ENCODE peak calls at places on chromosomes 7 and 10, in nine cellular contexts. M is NCI-H510A treated with DMSO at 0.1 percent for 48 hours; W is ELR; T is heart right ventricle; A is CD4-positive, alpha-beta memory T cell; Z is heart left ventricle; L is nephron progenitor cell; F is H54; E is HL-60. H is an unnamed sample.

GRCh38 chr7:108181073-108181985 is 51.2 kb upstream of the LAMB4 start:
- DNase-seq in M (peak), W (peak), T (no peak), A (peak), Z (no peak), L (peak), F (no peak), E (no peak), H (peak)

GRCh38 chr10:6050801-6051445 is 11.2 kb downstream of the IL2RA start:
- DNase-seq in M (no peak), W (peak), T (peak), A (peak), Z (peak), L (no peak), F (peak), E (no peak), H (no peak)

GRCh38 chr7:7746419-7746818 is 28.0 kb upstream of the RPA3 start:
- DNase-seq in M (no peak), W (no peak), T (no peak), A (no peak), Z (no peak), L (no peak), F (no peak), E (no peak), H (no peak)

GRCh38 chr10:24821986-24822385 is 98.3 kb upstream of the ARHGAP21 start:
- DNase-seq in M (no peak), W (peak), T (no peak), A (no peak), Z (no peak), L (no peak), F (no peak), E (no peak), H (no peak)

GRCh38 chr7:103718482-103719415 is 270.7 kb downstream of the RELN start:
- DNase-seq in M (no peak), W (peak), T (no peak), A (no peak), Z (no peak), L (no peak), F (no peak), E (no peak), H (no peak)

GRCh38 chr7:36216063-36216684 is 63.1 kb downstream of the EEPD1 start:
- DNase-seq in M (no peak), W (peak), T (no peak), A (no peak), Z (no peak), L (no peak), F (no peak), E (no peak), H (no peak)

GRCh38 chr10:59971915-59972314 is 65.6 kb upstream of the CCDC6 start:
- DNase-seq in M (peak), W (no peak), T (no peak), A (no peak), Z (no peak), L (no peak), F (no peak), E (no peak), H (no peak)

GRCh38 chr10:43250625-43250924 is 16.3 kb downstream of the RASGEF1A start:
- DNase-seq in M (no peak), W (no peak), T (peak), A (no peak), Z (peak), L (no peak), F (no peak), E (no peak), H (no peak)

GRCh38 chr10:85795460-85795859 is 571.1 kb downstream of the GRID1 start:
- DNase-seq in M (no peak), W (no peak), T (no peak), A (no peak), Z (no peak), L (no peak), F (no peak), E (no peak), H (no peak)

GRCh38 chr7:96067321-96067720 is 254.6 kb downstream of the SLC25A13 start:
- DNase-seq in M (no peak), W (no peak), T (no peak), A (no peak), Z (no peak), L (no peak), F (no peak), E (no peak), H (no peak)

GRCh38 chr7:21507627-21508343 is 35.1 kb upstream of the DNAH11 start:
- DNase-seq in M (no peak), W (peak), T (peak), A (no peak), Z (peak), L (peak), F (peak), E (no peak), H (peak)

GRCh38 chr10:28250782-28251181 is 52.1 kb downstream of the MPP7 start:
- DNase-seq in M (no peak), W (peak), T (no peak), A (peak), Z (no peak), L (no peak), F (no peak), E (no peak), H (no peak)

GRCh38 chr10:48634198-48634983 is 29.5 kb upstream of the ARHGAP22 start:
- DNase-seq in M (no peak), W (peak), T (peak), A (no peak), Z (peak), L (no peak), F (no peak), E (peak), H (no peak)

GRCh38 chr7:155580367-155580766 is 34.0 kb upstream of the CNPY1 start:
- DNase-seq in M (no peak), W (no peak), T (no peak), A (no peak), Z (no peak), L (no peak), F (no peak), E (no peak), H (no peak)

GRCh38 chr10:7817576-7817975 is 729 bp upstream of the TAF3 start:
- DNase-seq in M (no peak), W (no peak), T (no peak), A (no peak), Z (no peak), L (peak), F (no peak), E (no peak), H (no peak)

GRCh38 chr10:80260295-80261243 is 28.9 kb downstream of the MAT1A start:
- DNase-seq in M (peak), W (peak), T (no peak), A (peak), Z (no peak), L (peak), F (peak), E (no peak), H (peak)

GRCh38 chr7:150665075-150665794 is 20.3 kb upstream of the GIMAP2 start:
- DNase-seq in M (no peak), W (no peak), T (no peak), A (no peak), Z (no peak), L (no peak), F (no peak), E (no peak), H (no peak)

GRCh38 chr7:54785261-54785660 is 26.2 kb upstream of the SEC61G start:
- DNase-seq in M (no peak), W (peak), T (no peak), A (no peak), Z (no peak), L (no peak), F (no peak), E (no peak), H (no peak)

GRCh38 chr10:34213193-34213804 is 601.8 kb downstream of the PARD3 start:
- DNase-seq in M (peak), W (no peak), T (no peak), A (no peak), Z (no peak), L (no peak), F (no peak), E (no peak), H (no peak)

H was measured in D341Med.